ENCODE peak calls at places on chromosomes 16 and 17, in five cellular contexts. Z is posterior cingulate gyrus; K is CD4-positive, alpha-beta T cell; X is hepatic stellate cell; Q is GM12878. G is an unnamed sample.

GRCh38 chr16:57998484-57998883 is 2.0 kb downstream of the ZNF319 start:
- DNase-seq in K (peak; percentile 58), Z (peak; percentile 70), Q (no peak), X (no peak), G (no peak)

GRCh38 chr16:3625911-3626732 is 14.7 kb upstream of the SLX4 start:
- DNase-seq in K (no peak), Q (no peak), Z (no peak), X (no peak), G (no peak)

GRCh38 chr16:11994187-11995119 is 17.9 kb downstream of the SNX29 start:
- DNase-seq in Z (no peak), X (no peak), K (no peak), Q (no peak), G (peak; percentile 19)

GRCh38 chr16:81841709-81842108 is 62.6 kb downstream of the PLCG2 start:
- DNase-seq in Z (no peak), K (no peak), X (no peak), Q (peak; percentile 63), G (no peak)

GRCh38 chr16:85376292-85377095 is 236.6 kb upstream of the GSE1 start:
- DNase-seq in K (no peak), X (no peak), Q (no peak), Z (no peak), G (peak; percentile 33)

GRCh38 chr16:11957591-11958395 is 7.2 kb upstream of the TNFRSF17 start:
- DNase-seq in K (no peak), Z (no peak), Q (no peak), X (no peak), G (no peak)

GRCh38 chr17:31593806-31594205 is 202.3 kb downstream of the RAB11FIP4 start:
- DNase-seq in X (no peak), Q (no peak), K (no peak), Z (peak; percentile 85), G (no peak)

GRCh38 chr17:48177816-48178215 is 70.2 kb downstream of the SNX11 start:
- DNase-seq in K (no peak), Q (no peak), Z (no peak), X (no peak), G (no peak)

GRCh38 chr17:77374170-77374936 is 233.6 kb downstream of the SEC14L1 start:
- DNase-seq in Z (peak; percentile 96), X (peak; percentile 89), Q (no peak), K (peak; percentile 71), G (peak; percentile 15)

GRCh38 chr17:42284020-42284369 is 4.3 kb upstream of the STAT5A start:
- DNase-seq in Q (no peak), K (no peak), X (no peak), Z (no peak), G (no peak)

GRCh38 chr16:87115646-87116045 is 201.5 kb downstream of the C16orf95 start:
- DNase-seq in X (no peak), Q (no peak), Z (no peak), K (no peak), G (no peak)

GRCh38 chr17:66941249-66941648 is 23.3 kb upstream of the CACNG4 start:
- DNase-seq in Z (no peak), X (no peak), K (no peak), Q (no peak), G (no peak)

GRCh38 chr16:62077998-62078397 is 41.8 kb upstream of the CDH8 start:
- DNase-seq in K (no peak), X (no peak), Z (no peak), Q (no peak), G (no peak)

GRCh38 chr17:36947922-36948716 is 635 bp upstream of the AATF start:
- DNase-seq in Q (no peak), X (no peak), K (no peak), Z (no peak), G (no peak)

GRCh38 chr17:29740017-29740416 is 117.3 kb upstream of the CORO6 start:
- DNase-seq in K (no peak), Z (no peak), Q (no peak), X (no peak), G (no peak)

GRCh38 chr17:44972953-44973352 is 4.8 kb upstream of the C1QL1 start:
- DNase-seq in X (no peak), Q (no peak), K (no peak), Z (no peak), G (no peak)

GRCh38 chr17:76122411-76123126 is 18.5 kb downstream of the FOXJ1 start:
- DNase-seq in X (no peak), Q (no peak), K (no peak), Z (no peak), G (no peak)

GRCh38 chr16:1144476-1145382 is 8.2 kb upstream of the CACNA1H start:
- DNase-seq in Z (no peak), Q (no peak), K (no peak), X (no peak), G (no peak)

GRCh38 chr17:1002771-1003555 is 6.0 kb downstream of the TIMM22 start:
- DNase-seq in X (peak; percentile 83), K (no peak), Q (no peak), Z (peak; percentile 74), G (no peak)

GRCh38 chr17:77831497-77832179 is 126.9 kb upstream of the TNRC6C start:
- DNase-seq in K (peak; percentile 23), Z (no peak), Q (no peak), X (peak; percentile 88), G (no peak)

GRCh38 chr17:39235555-39236221 is 9.9 kb upstream of the STAC2 start:
- DNase-seq in Z (peak; percentile 60), K (no peak), Q (peak; percentile 24), X (peak; percentile 76), G (no peak)

GRCh38 chr17:43467981-43468541 is 15.7 kb upstream of the DHX8 start:
- DNase-seq in K (no peak), X (peak; percentile 66), Q (no peak), Z (peak; percentile 87), G (no peak)